ENCODE peak calls at places on chromosomes 12 and 14, in six cellular contexts. One of them, this sample, is unnamed.

GRCh38 chr14:30553311-30553989 is 5.5 kb upstream of the G2E3 start:
- DNase-seq in Calu3: no peak
- DNase-seq in heart right ventricle: no peak
- DNase-seq in B cell: no peak
- DNase-seq in fibroblast of lung: peak
- DNase-seq in activated B cell treated with CpG ODN at 0.5 μM for 24 hours: no peak
- DNase-seq in this sample: no peak

GRCh38 chr12:85872497-85873091 is 1.5 kb upstream of the NTS start:
- DNase-seq in fibroblast of lung: peak
- DNase-seq in B cell: peak
- DNase-seq in Calu3: peak
- DNase-seq in heart right ventricle: no peak
- DNase-seq in activated B cell treated with CpG ODN at 0.5 μM for 24 hours: no peak
- DNase-seq in this sample: no peak

GRCh38 chr12:57001448-57001906 is 4.9 kb downstream of the ZBTB39 start:
- DNase-seq in B cell: peak
- DNase-seq in fibroblast of lung: peak
- DNase-seq in heart right ventricle: peak
- DNase-seq in Calu3: peak
- DNase-seq in activated B cell treated with CpG ODN at 0.5 μM for 24 hours: peak
- DNase-seq in this sample: peak

GRCh38 chr12:593396-593976 is 69.8 kb downstream of the NINJ2 start:
- DNase-seq in Calu3: no peak
- DNase-seq in fibroblast of lung: no peak
- DNase-seq in activated B cell treated with CpG ODN at 0.5 μM for 24 hours: no peak
- DNase-seq in heart right ventricle: no peak
- DNase-seq in B cell: no peak
- DNase-seq in this sample: no peak

GRCh38 chr12:123064356-123064755 is 83.9 kb downstream of the ARL6IP4 start:
- DNase-seq in Calu3: no peak
- DNase-seq in activated B cell treated with CpG ODN at 0.5 μM for 24 hours: no peak
- DNase-seq in fibroblast of lung: no peak
- DNase-seq in heart right ventricle: peak
- DNase-seq in B cell: no peak
- DNase-seq in this sample: no peak

GRCh38 chr14:70808023-70808401 is 1.3 kb downstream of the MAP3K9 start:
- DNase-seq in activated B cell treated with CpG ODN at 0.5 μM for 24 hours: peak
- DNase-seq in Calu3: peak
- DNase-seq in fibroblast of lung: no peak
- DNase-seq in heart right ventricle: no peak
- DNase-seq in B cell: peak
- DNase-seq in this sample: no peak

GRCh38 chr12:108234155-108234554 is 105.0 kb downstream of the CMKLR1 start:
- DNase-seq in Calu3: no peak
- DNase-seq in heart right ventricle: peak
- DNase-seq in fibroblast of lung: no peak
- DNase-seq in B cell: no peak
- DNase-seq in activated B cell treated with CpG ODN at 0.5 μM for 24 hours: no peak
- DNase-seq in this sample: no peak

GRCh38 chr12:108232565-108232964 is 103.5 kb downstream of the WSCD2 start:
- DNase-seq in heart right ventricle: no peak
- DNase-seq in fibroblast of lung: no peak
- DNase-seq in Calu3: peak
- DNase-seq in B cell: no peak
- DNase-seq in activated B cell treated with CpG ODN at 0.5 μM for 24 hours: no peak
- DNase-seq in this sample: no peak

GRCh38 chr14:91390165-91390778 is 27.3 kb downstream of the CCDC88C start:
- DNase-seq in B cell: no peak
- DNase-seq in Calu3: no peak
- DNase-seq in heart right ventricle: no peak
- DNase-seq in fibroblast of lung: no peak
- DNase-seq in activated B cell treated with CpG ODN at 0.5 μM for 24 hours: no peak
- DNase-seq in this sample: no peak

GRCh38 chr14:76350671-76351070 is 25.3 kb upstream of the ESRRB start:
- DNase-seq in heart right ventricle: no peak
- DNase-seq in activated B cell treated with CpG ODN at 0.5 μM for 24 hours: no peak
- DNase-seq in B cell: no peak
- DNase-seq in fibroblast of lung: no peak
- DNase-seq in Calu3: no peak
- DNase-seq in this sample: no peak

GRCh38 chr14:24695265-24696241 is 61.6 kb upstream of the GZMB start:
- DNase-seq in B cell: peak
- DNase-seq in fibroblast of lung: no peak
- DNase-seq in heart right ventricle: no peak
- DNase-seq in activated B cell treated with CpG ODN at 0.5 μM for 24 hours: no peak
- DNase-seq in Calu3: no peak
- DNase-seq in this sample: no peak

GRCh38 chr12:52256165-52256935 is 18.1 kb upstream of the KRT86 start:
- DNase-seq in heart right ventricle: no peak
- DNase-seq in fibroblast of lung: no peak
- DNase-seq in B cell: no peak
- DNase-seq in activated B cell treated with CpG ODN at 0.5 μM for 24 hours: no peak
- DNase-seq in Calu3: peak
- DNase-seq in this sample: no peak

GRCh38 chr12:95074766-95075165 is 1.3 kb upstream of the NR2C1 start:
- DNase-seq in activated B cell treated with CpG ODN at 0.5 μM for 24 hours: no peak
- DNase-seq in B cell: no peak
- DNase-seq in Calu3: no peak
- DNase-seq in fibroblast of lung: no peak
- DNase-seq in heart right ventricle: no peak
- DNase-seq in this sample: no peak

GRCh38 chr12:110557300-110557699 is 25.8 kb downstream of the PPTC7 start:
- DNase-seq in B cell: no peak
- DNase-seq in heart right ventricle: no peak
- DNase-seq in Calu3: no peak
- DNase-seq in activated B cell treated with CpG ODN at 0.5 μM for 24 hours: no peak
- DNase-seq in fibroblast of lung: no peak
- DNase-seq in this sample: no peak

GRCh38 chr14:102772781-102773570 is 4.3 kb upstream of the TRAF3 start:
- DNase-seq in B cell: peak
- DNase-seq in Calu3: peak
- DNase-seq in heart right ventricle: no peak
- DNase-seq in activated B cell treated with CpG ODN at 0.5 μM for 24 hours: no peak
- DNase-seq in fibroblast of lung: peak
- DNase-seq in this sample: no peak

GRCh38 chr12:24230061-24230460 is 280.6 kb upstream of the SOX5 start:
- DNase-seq in activated B cell treated with CpG ODN at 0.5 μM for 24 hours: no peak
- DNase-seq in heart right ventricle: no peak
- DNase-seq in Calu3: no peak
- DNase-seq in B cell: no peak
- DNase-seq in fibroblast of lung: no peak
- DNase-seq in this sample: no peak

DNA sequence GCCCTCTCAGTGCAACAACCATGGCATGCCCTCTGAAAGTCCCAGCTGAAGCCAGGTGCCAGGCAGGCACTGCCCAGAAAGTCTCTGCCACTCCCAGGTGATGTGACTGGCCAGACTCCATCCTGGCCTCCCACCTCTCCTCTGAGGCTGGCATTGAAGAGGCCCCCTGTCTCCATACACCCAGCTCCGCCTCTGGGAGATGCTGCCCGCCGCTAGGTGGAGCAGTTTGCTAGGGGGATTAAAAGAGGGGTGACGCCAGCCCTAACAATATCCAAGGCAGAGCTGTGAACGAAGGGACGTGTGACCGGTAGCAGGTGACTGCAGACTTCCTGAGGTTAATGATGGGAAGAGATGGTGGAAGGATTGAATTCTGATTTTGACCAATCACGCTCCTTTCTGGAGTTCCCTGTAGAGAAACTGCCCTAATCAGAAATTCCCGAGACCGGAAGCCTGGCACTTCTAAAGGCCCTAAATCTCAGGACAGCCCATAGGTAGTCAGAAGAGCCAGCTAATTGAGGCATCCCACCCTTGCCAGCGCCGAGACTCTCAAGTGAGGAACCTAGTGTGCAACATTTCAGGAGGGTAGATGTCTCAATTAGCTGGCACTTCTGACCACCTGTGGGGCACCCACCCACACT is 8.3 kb upstream of the PLEK2 start:
- DNase-seq in heart right ventricle: no peak
- DNase-seq in Calu3: peak
- DNase-seq in fibroblast of lung: no peak
- DNase-seq in activated B cell treated with CpG ODN at 0.5 μM for 24 hours: no peak
- DNase-seq in B cell: peak
- DNase-seq in this sample: no peak
- TF ChIP-seq CTCF in heart right ventricle: peak
- TF ChIP-seq CTCF in Calu3: peak
- TF ChIP-seq CTCF in fibroblast of lung: peak
- TF ChIP-seq CTCF in activated B cell treated with CpG ODN at 0.5 μM for 24 hours: no peak
- TF ChIP-seq CTCF in B cell: peak
- TF ChIP-seq CTCF in this sample: peak

GRCh38 chr12:112421363-112421762 is 2.6 kb downstream of the PTPN11 start:
- DNase-seq in heart right ventricle: no peak
- DNase-seq in Calu3: no peak
- DNase-seq in B cell: no peak
- DNase-seq in fibroblast of lung: no peak
- DNase-seq in activated B cell treated with CpG ODN at 0.5 μM for 24 hours: no peak
- DNase-seq in this sample: no peak

GRCh38 chr12:112420740-112421139 is 2.0 kb downstream of the PTPN11 start:
- DNase-seq in activated B cell treated with CpG ODN at 0.5 μM for 24 hours: no peak
- DNase-seq in B cell: no peak
- DNase-seq in heart right ventricle: no peak
- DNase-seq in Calu3: no peak
- DNase-seq in fibroblast of lung: no peak
- DNase-seq in this sample: no peak

GRCh38 chr12:112418596-112419268 is at the start of gene PTPN11:
- DNase-seq in heart right ventricle: peak
- DNase-seq in activated B cell treated with CpG ODN at 0.5 μM for 24 hours: peak
- DNase-seq in fibroblast of lung: peak
- DNase-seq in B cell: peak
- DNase-seq in Calu3: peak
- DNase-seq in this sample: peak

GRCh38 chr12:112418248-112418595 is 525 bp upstream of the PTPN11 start:
- DNase-seq in B cell: no peak
- DNase-seq in fibroblast of lung: no peak
- DNase-seq in heart right ventricle: no peak
- DNase-seq in activated B cell treated with CpG ODN at 0.5 μM for 24 hours: no peak
- DNase-seq in Calu3: no peak
- DNase-seq in this sample: no peak

DNA sequence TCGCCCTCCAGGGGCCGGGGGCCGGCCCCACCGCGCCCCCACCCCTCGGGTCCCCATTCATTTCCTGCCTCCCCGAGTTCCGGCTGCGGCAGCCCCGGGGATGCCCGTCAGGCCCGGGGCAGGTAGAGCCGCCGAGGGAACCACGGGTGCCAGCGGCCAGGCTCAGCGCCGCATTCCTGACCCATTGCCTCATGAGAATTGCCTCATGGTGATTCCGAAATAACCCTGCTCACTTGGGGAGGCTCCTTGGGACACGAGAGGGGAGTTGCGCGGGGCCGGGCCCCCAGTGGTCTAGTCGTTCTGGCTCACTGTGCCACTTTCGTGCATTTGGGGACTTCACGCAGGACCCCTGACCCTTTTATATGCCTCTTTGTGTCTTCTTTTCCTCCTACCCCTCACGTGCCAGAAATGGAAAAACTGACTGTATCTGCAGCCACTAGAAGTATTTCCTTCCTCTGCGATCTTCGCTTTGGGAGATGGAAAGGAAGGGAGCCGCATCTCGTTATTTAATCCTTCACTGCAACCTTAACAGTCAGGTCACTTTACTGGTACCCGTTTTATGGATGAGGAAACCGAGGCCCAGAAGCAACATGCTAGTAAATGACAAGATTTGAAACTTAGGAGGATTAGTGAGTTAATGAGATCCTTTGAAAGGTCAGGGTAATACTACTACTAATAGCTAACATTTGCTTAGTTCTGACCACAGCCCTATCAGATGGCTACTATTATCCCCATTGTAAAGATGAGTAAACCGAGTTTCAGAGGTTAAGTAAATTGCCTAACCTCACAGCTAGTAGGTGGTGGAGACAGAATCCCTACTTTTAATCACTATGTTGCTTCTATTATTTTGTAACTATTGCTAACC is 754 bp downstream of the PTPN11 start:
- DNase-seq in B cell: no peak
- DNase-seq in heart right ventricle: peak
- DNase-seq in Calu3: peak
- DNase-seq in fibroblast of lung: peak
- DNase-seq in activated B cell treated with CpG ODN at 0.5 μM for 24 hours: no peak
- DNase-seq in this sample: peak
- TF ChIP-seq CTCF in B cell: peak
- TF ChIP-seq CTCF in heart right ventricle: no peak
- TF ChIP-seq CTCF in Calu3: no peak
- TF ChIP-seq CTCF in fibroblast of lung: no peak
- TF ChIP-seq CTCF in activated B cell treated with CpG ODN at 0.5 μM for 24 hours: no peak
- TF ChIP-seq CTCF in this sample: peak

GRCh38 chr14:100746326-100746725 is 19.6 kb downstream of the DLK1 start:
- DNase-seq in fibroblast of lung: peak
- DNase-seq in Calu3: no peak
- DNase-seq in B cell: no peak
- DNase-seq in activated B cell treated with CpG ODN at 0.5 μM for 24 hours: no peak
- DNase-seq in heart right ventricle: no peak
- DNase-seq in this sample: no peak

GRCh38 chr14:100748944-100749343 is 22.3 kb downstream of the DLK1 start:
- DNase-seq in heart right ventricle: no peak
- DNase-seq in activated B cell treated with CpG ODN at 0.5 μM for 24 hours: no peak
- DNase-seq in Calu3: no peak
- DNase-seq in B cell: no peak
- DNase-seq in fibroblast of lung: no peak
- DNase-seq in this sample: no peak

GRCh38 chr14:100747736-100748135 is 21.0 kb downstream of the DLK1 start:
- DNase-seq in B cell: no peak
- DNase-seq in Calu3: no peak
- DNase-seq in activated B cell treated with CpG ODN at 0.5 μM for 24 hours: no peak
- DNase-seq in fibroblast of lung: no peak
- DNase-seq in heart right ventricle: no peak
- DNase-seq in this sample: no peak

GRCh38 chr14:100748403-100748802 is 21.7 kb downstream of the DLK1 start:
- DNase-seq in fibroblast of lung: no peak
- DNase-seq in Calu3: no peak
- DNase-seq in activated B cell treated with CpG ODN at 0.5 μM for 24 hours: no peak
- DNase-seq in heart right ventricle: no peak
- DNase-seq in B cell: no peak
- DNase-seq in this sample: no peak

DNA sequence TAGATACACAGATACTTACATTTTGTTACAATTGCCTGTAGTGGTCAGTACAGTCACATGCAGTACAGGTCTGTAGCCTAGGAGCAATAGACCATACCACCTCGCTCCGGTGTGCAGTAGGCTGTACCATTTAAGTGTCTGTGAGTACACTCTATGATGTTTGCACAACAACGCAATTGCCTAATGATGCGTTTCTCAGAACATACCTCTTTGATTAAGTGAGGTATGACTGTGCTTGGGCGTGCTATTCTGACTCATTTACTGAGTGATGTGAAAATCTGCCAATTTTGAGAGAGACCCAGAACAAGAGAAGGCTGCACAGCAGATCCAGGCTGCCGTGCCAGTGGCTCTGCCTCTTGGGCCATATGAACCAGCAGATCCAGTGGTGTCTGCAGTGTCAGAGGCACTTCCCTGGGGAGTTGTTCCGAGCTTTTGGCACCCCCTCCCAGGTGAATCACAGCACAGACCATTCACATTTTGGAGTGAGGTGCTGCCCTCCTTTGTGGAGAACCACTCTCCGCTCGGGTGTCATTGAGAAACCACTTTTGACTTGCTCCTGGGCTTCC is 20.4 kb downstream of the DLK1 start:
- DNase-seq in B cell: no peak
- DNase-seq in heart right ventricle: no peak
- DNase-seq in fibroblast of lung: peak
- DNase-seq in Calu3: peak
- DNase-seq in activated B cell treated with CpG ODN at 0.5 μM for 24 hours: no peak
- DNase-seq in this sample: no peak
- TF ChIP-seq CTCF in B cell: no peak
- TF ChIP-seq CTCF in heart right ventricle: no peak
- TF ChIP-seq CTCF in fibroblast of lung: no peak
- TF ChIP-seq CTCF in Calu3: no peak
- TF ChIP-seq CTCF in activated B cell treated with CpG ODN at 0.5 μM for 24 hours: no peak
- TF ChIP-seq CTCF in this sample: no peak

GRCh38 chr12:6367065-6367968 is 8.0 kb downstream of the SCNN1A start:
- DNase-seq in heart right ventricle: no peak
- DNase-seq in Calu3: no peak
- DNase-seq in fibroblast of lung: peak
- DNase-seq in activated B cell treated with CpG ODN at 0.5 μM for 24 hours: no peak
- DNase-seq in B cell: peak
- DNase-seq in this sample: no peak
- TF ChIP-seq CTCF in heart right ventricle: peak
- TF ChIP-seq CTCF in Calu3: no peak
- TF ChIP-seq CTCF in fibroblast of lung: peak
- TF ChIP-seq CTCF in activated B cell treated with CpG ODN at 0.5 μM for 24 hours: no peak
- TF ChIP-seq CTCF in B cell: peak
- TF ChIP-seq CTCF in this sample: peak

This sample was measured in type B pancreatic cell.